ENCODE peak calls at places on chromosomes 3 and 15, in six cellular contexts. A is GM12878, W is HCT116, E is HepG2, Y is SK-N-SH, H is H1. U is an unnamed sample.
A peak's percentile ranks its signal among the peaks of the same experiment; 100 is the strongest.

GRCh38 chr15:73915085-73915484 is 11.2 kb upstream of the LOXL1 start:
- DNase-seq in A (no peak), W (no peak), E (no peak), Y (no peak), H (no peak), U (peak; percentile 49)

GRCh38 chr15:60962087-60962486 is 267.0 kb downstream of the RORA start:
- DNase-seq in A (no peak), W (no peak), E (no peak), Y (no peak), H (no peak), U (no peak)

GRCh38 chr3:186241910-186242821 is 119.9 kb downstream of the DGKG start:
- DNase-seq in A (no peak), W (peak; percentile 80), E (peak; percentile 92), Y (peak; percentile 47), H (peak; percentile 64), U (peak; percentile 81)

GRCh38 chr15:76060098-76060989 is 559 bp downstream of the TMEM266 start:
- DNase-seq in A (peak; percentile 34), W (no peak), E (no peak), Y (no peak), H (no peak), U (no peak)

GRCh38 chr3:112333386-112334334 is 704 bp downstream of the CD200 start:
- DNase-seq in A (no peak), W (no peak), E (no peak), Y (peak; percentile 55), H (no peak), U (no peak)

GRCh38 chr3:167859610-167860009 is 124.1 kb downstream of the SERPINI1 start:
- DNase-seq in A (no peak), W (no peak), E (no peak), Y (no peak), H (no peak), U (no peak)

GRCh38 chr15:28954466-28955159 is 68.8 kb downstream of the APBA2 start:
- DNase-seq in A (no peak), W (no peak), E (no peak), Y (no peak), H (no peak), U (no peak)

GRCh38 chr15:74434260-74434915 is 630 bp upstream of the SEMA7A start:
- DNase-seq in A (no peak), W (no peak), E (no peak), Y (no peak), H (no peak), U (no peak)

GRCh38 chr15:38559131-38559530 is 5.5 kb downstream of the RASGRP1 start:
- DNase-seq in A (no peak), W (no peak), E (no peak), Y (peak; percentile 22), H (no peak), U (no peak)

GRCh38 chr3:155079795-155080546 is at the start of gene MME:
- DNase-seq in A (no peak), W (no peak), E (no peak), Y (peak; percentile 76), H (peak; percentile 77), U (no peak)

GRCh38 chr3:87313641-87314040 is 37.3 kb upstream of the POU1F1 start:
- DNase-seq in A (no peak), W (no peak), E (no peak), Y (no peak), H (no peak), U (no peak)

GRCh38 chr3:127420825-127421224 is 133.0 kb upstream of the PRR20G start:
- DNase-seq in A (no peak), W (no peak), E (no peak), Y (no peak), H (no peak), U (peak; percentile 9)

GRCh38 chr15:49036650-49037545 is 9.3 kb downstream of the SECISBP2L start:
- DNase-seq in A (no peak), W (no peak), E (no peak), Y (no peak), H (no peak), U (no peak)

GRCh38 chr3:61564405-61565059 is 3.2 kb downstream of the PTPRG start:
- DNase-seq in A (no peak), W (no peak), E (no peak), Y (peak; percentile 79), H (no peak), U (no peak)

GRCh38 chr15:63473999-63474809 is 30.2 kb upstream of the USP3 start:
- DNase-seq in A (peak; percentile 97), W (no peak), E (peak; percentile 99), Y (no peak), H (no peak), U (peak; percentile 92)

GRCh38 chr3:133644768-133645167 is 17.0 kb downstream of the TOPBP1 start:
- DNase-seq in A (no peak), W (no peak), E (peak; percentile 48), Y (no peak), H (no peak), U (peak; percentile 76)

GRCh38 chr3:42718338-42718737 is 15.7 kb upstream of the HHATL start:
- DNase-seq in A (no peak), W (no peak), E (no peak), Y (no peak), H (no peak), U (no peak)

GRCh38 chr3:71641669-71642068 is 58.1 kb upstream of the FOXP1 start:
- DNase-seq in A (peak; percentile 7), W (peak; percentile 10), E (peak; percentile 33), Y (no peak), H (no peak), U (no peak)

GRCh38 chr3:36907911-36908646 is 36.8 kb downstream of the TRANK1 start:
- DNase-seq in A (peak; percentile 24), W (no peak), E (peak; percentile 25), Y (no peak), H (no peak), U (peak; percentile 56)

GRCh38 chr15:71817351-71817750 is 7.0 kb downstream of the NR2E3 start:
- DNase-seq in A (no peak), W (no peak), E (no peak), Y (no peak), H (no peak), U (no peak)

GRCh38 chr15:53976844-53977392 is 1.3 kb upstream of the UNC13C start:
- DNase-seq in A (no peak), W (no peak), E (peak; percentile 5), Y (peak; percentile 22), H (no peak), U (peak; percentile 31)

GRCh38 chr3:46062679-46063078 is 35.4 kb upstream of the XCR1 start:
- DNase-seq in A (no peak), W (no peak), E (no peak), Y (no peak), H (no peak), U (no peak)

GRCh38 chr3:58041826-58042324 is 33.7 kb downstream of the FLNB start:
- DNase-seq in A (peak; percentile 88), W (no peak), E (peak; percentile 85), Y (no peak), H (no peak), U (no peak)

GRCh38 chr3:183825380-183826161 is at the start of gene MAP6D1:
- DNase-seq in A (no peak), W (peak; percentile 22), E (no peak), Y (peak; percentile 96), H (peak; percentile 31), U (peak; percentile 90)

GRCh38 chr3:12155833-12156232 is 2.9 kb downstream of the TIMP4 start:
- DNase-seq in A (no peak), W (peak; percentile 67), E (peak; percentile 25), Y (no peak), H (no peak), U (no peak)

GRCh38 chr15:41821831-41822230 is 6.1 kb upstream of the JMJD7 start:
- DNase-seq in A (no peak), W (no peak), E (no peak), Y (no peak), H (no peak), U (no peak)

GRCh38 chr15:64426845-64427465 is 33.4 kb upstream of the ZNF609 start:
- DNase-seq in A (no peak), W (peak; percentile 15), E (peak; percentile 12), Y (no peak), H (no peak), U (peak; percentile 32)

GRCh38 chr3:194871864-194872668 is 186.4 kb downstream of the FAM43A start:
- DNase-seq in A (no peak), W (peak; percentile 10), E (no peak), Y (peak; percentile 47), H (no peak), U (no peak)
- TF ChIP-seq JUND in A (no peak), W (no peak), E (no peak), Y (no peak), H (no peak), U (no peak)

GRCh38 chr3:8501388-8502131 is at the start of gene LMCD1:
- DNase-seq in A (peak; percentile 64), W (peak; percentile 83), E (peak; percentile 93), Y (peak; percentile 94), H (peak; percentile 90), U (peak; percentile 98)
- TF ChIP-seq JUND in A (no peak), W (no peak), E (no peak), Y (no peak), H (peak; percentile 76), U (no peak)

GRCh38 chr15:35023794-35024193 is 35.7 kb upstream of the ZNF770 start:
- DNase-seq in A (no peak), W (no peak), E (no peak), Y (no peak), H (no peak), U (no peak)
- TF ChIP-seq JUND in A (no peak), W (no peak), E (no peak), Y (no peak), H (no peak), U (no peak)

GRCh38 chr15:68782589-68783161 is 38.0 kb downstream of the ANP32A start:
- DNase-seq in A (no peak), W (no peak), E (no peak), Y (no peak), H (no peak), U (no peak)

GRCh38 chr15:68784206-68784605 is 36.5 kb downstream of the ANP32A start:
- DNase-seq in A (no peak), W (no peak), E (no peak), Y (no peak), H (no peak), U (no peak)

GRCh38 chr15:68781209-68781608 is 39.5 kb downstream of the ANP32A start:
- DNase-seq in A (no peak), W (no peak), E (no peak), Y (no peak), H (no peak), U (no peak)

GRCh38 chr15:68783226-68784054 is 37.3 kb downstream of the ANP32A start:
- DNase-seq in A (no peak), W (peak; percentile 8), E (peak; percentile 19), Y (peak; percentile 62), H (no peak), U (peak; percentile 65)

DNA sequence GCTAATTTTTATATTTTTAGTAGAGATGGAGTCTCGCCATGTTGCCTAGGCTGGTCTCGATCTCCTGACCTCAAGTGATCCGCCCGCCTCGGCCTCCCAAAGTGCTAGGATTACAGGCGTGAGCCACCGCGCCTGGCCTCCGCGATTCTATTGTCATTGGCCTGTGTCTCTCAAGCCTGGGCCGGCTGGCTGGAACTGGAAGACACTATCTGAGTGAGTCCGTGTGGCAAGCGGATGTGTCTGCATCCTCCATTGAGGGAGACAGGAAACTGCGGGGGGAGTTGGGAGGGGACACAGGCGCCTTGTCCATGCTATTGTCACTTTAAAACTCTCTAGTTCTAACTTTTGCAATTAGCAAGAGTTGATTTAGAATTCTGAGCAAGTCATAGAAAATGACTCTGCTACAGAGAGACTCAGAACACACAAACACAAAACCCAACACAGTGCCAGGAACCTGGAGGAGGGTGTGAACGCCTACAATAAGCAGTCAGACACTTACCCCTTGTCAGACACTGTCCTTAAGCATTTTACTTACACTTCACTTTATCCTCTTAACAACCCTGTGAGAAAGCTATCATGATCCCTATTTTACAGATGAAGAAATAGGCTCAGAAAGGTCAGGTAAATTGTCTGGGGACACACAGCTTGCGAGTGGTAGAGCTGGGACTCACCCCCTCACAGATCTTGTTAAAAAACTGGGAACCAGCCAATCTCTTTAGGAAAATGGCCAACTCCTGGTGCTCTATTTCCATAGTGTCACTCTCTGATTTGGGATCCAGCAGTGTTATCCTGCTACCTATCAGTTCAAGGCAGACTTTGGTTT is 38.7 kb downstream of the ANP32A start:
- DNase-seq in A (no peak), W (no peak), E (no peak), Y (no peak), H (no peak), U (no peak)
- TF ChIP-seq JUND in A (no peak), W (no peak), E (no peak), Y (no peak), H (no peak), U (no peak)

U was measured in T47D.